ENCODE peak calls at places on chromosomes 7 and 10, in four cellular contexts. E, F, M and O are unnamed samples.
A peak's percentile ranks its signal among the peaks of the same experiment; 100 is the strongest.

GRCh38 chr10:33524966-33525365 is 190.5 kb upstream of the NRP1 start:
- DNase-seq in E (no peak), F (no peak), M (no peak), O (no peak)

GRCh38 chr10:91201213-91201996 is 19.1 kb upstream of the PCGF5 start:
- DNase-seq in E (no peak), F (no peak), M (no peak), O (no peak)

GRCh38 chr7:32058017-32058416 is 12.2 kb downstream of the PDE1C start:
- DNase-seq in E (peak; percentile 43), F (no peak), M (no peak), O (no peak)

GRCh38 chr10:77332256-77332655 is 305.4 kb downstream of the KCNMA1 start:
- DNase-seq in E (no peak), F (no peak), M (no peak), O (no peak)

GRCh38 chr7:66847879-66848810 is 72.9 kb upstream of the TMEM248 start:
- DNase-seq in E (peak; percentile 51), F (no peak), M (peak; percentile 55), O (no peak)

GRCh38 chr7:64965594-64965993 is 25.2 kb downstream of the ZNF117 start:
- DNase-seq in E (no peak), F (no peak), M (no peak), O (no peak)

GRCh38 chr7:128110641-128111365 is 79.6 kb upstream of the LRRC4 start:
- DNase-seq in E (no peak), F (no peak), M (no peak), O (no peak)

GRCh38 chr10:95567903-95568630 is 6.9 kb upstream of the SORBS1 start:
- DNase-seq in E (no peak), F (no peak), M (no peak), O (no peak)

GRCh38 chr7:80312139-80312661 is 177.6 kb downstream of the GNAI1 start:
- DNase-seq in E (peak; percentile 87), F (no peak), M (no peak), O (no peak)

GRCh38 chr10:62589689-62590088 is 214.8 kb upstream of the ADO start:
- DNase-seq in E (no peak), F (no peak), M (no peak), O (no peak)

DNA sequence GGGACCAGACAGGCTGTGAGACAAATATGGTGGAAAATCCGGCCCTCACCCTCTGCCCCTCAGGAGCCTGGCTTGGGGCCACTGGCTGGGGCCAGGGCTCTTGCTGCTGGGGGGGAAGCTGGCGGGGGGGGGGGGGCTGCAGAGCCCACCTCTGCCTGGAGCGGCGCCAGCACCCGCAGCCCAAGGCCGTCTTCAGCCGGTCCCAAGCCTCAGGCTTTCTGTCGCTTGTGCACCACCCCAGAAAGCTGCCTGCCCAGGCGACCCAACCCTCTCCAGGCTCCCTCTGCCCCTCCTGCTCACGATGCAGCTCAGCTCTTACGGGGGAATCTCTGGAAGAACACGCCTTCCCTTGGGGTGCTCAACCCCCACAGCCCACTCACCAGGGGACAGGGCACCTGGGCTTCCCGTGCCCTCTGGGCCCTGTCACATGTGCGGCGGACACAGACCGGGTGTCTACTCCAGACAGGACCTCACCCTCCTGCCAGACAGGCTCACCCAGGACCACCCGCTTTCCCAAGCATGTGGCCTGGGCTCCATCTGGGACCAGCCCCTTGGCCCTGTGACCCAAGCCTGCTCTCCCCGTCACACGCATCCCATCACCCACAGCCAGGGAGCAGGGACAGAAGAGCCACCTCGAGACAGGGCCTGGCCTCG is 43.9 kb downstream of the DPYSL4 start:
- DNase-seq in E (no peak), F (no peak), M (no peak), O (no peak)
- H3K4me1 ChIP-seq in E (no peaks in the 10 kb centered on the region), F (no peaks in the 10 kb centered on the region), M (no peaks in the 10 kb centered on the region), O (no peaks in the 10 kb centered on the region)

DNA sequence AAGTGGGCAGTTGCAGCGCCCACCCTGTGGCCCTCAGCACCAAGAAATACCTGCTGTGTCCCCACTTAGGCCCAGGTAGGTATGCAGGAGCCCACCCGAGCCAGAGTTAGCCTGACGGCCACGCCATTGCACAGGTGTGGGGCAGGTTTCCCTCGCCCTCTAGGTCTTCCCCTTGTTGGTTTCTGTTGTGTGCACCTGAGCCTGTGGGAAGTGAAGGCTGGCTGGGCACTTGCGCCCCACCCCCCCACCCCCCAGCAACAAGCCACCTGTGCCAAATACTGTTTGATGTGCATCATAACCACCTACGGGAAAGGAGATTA is at the start of gene CCDC201:
- DNase-seq in E (no peak), F (no peak), M (no peak), O (no peak)
- H2AK5ac ChIP-seq in E (no peak within 1 kb of the TSS), F (no peak within 1 kb of the TSS), M (no peak within 1 kb of the TSS), O (no peak within 1 kb of the TSS)

GRCh38 chr7:123747620-123748141 is 1.1 kb downstream of the WASL start:
- DNase-seq in E (peak; percentile 93), F (peak; percentile 34), M (peak; percentile 79), O (peak; percentile 46)
- H3K4me1 ChIP-seq in E (no peaks in the 10 kb centered on the region), F (no peaks in the 10 kb centered on the region), M (peaks cover 4% of the 10 kb centered on the region), O (peaks cover 9% of the 10 kb centered on the region)

GRCh38 chr10:80133221-80133620 is 691 bp downstream of the PLAC9 start:
- DNase-seq in E (no peak), F (no peak), M (peak; percentile 38), O (no peak)

GRCh38 chr10:80139290-80139689 is 6.8 kb downstream of the PLAC9 start:
- DNase-seq in E (no peak), F (no peak), M (no peak), O (no peak)

GRCh38 chr10:80137926-80138325 is 5.4 kb downstream of the PLAC9 start:
- DNase-seq in E (no peak), F (no peak), M (no peak), O (no peak)

GRCh38 chr10:80136134-80136571 is 3.6 kb downstream of the PLAC9 start:
- DNase-seq in E (no peak), F (no peak), M (no peak), O (no peak)

GRCh38 chr10:80137031-80137712 is 4.6 kb downstream of the PLAC9 start:
- DNase-seq in E (no peak), F (no peak), M (no peak), O (no peak)
- H2AK5ac ChIP-seq in E (no peak overlapping the region), F (no peak overlapping the region), M (no peak overlapping the region), O (peak overlapping the region; percentile 9)

GRCh38 chr10:117223413-117224035 is 17.4 kb upstream of the SLC18A2 start:
- DNase-seq in E (no peak), F (no peak), M (no peak), O (no peak)
- H3K4me1 ChIP-seq in E (no peaks in the 10 kb centered on the region), F (no peaks in the 10 kb centered on the region), M (no peaks in the 10 kb centered on the region), O (peaks cover 8% of the 10 kb centered on the region)

GRCh38 chr10:76149602-76150138 is 718.2 kb downstream of the LRMDA start:
- DNase-seq in E (peak; percentile 84), F (no peak), M (no peak), O (no peak)

GRCh38 chr10:76149182-76149581 is 717.8 kb downstream of the LRMDA start:
- DNase-seq in E (no peak), F (no peak), M (no peak), O (no peak)

GRCh38 chr10:76152186-76152585 is 720.8 kb downstream of the LRMDA start:
- DNase-seq in E (no peak), F (no peak), M (no peak), O (no peak)

GRCh38 chr10:76150886-76151288 is 719.5 kb downstream of the LRMDA start:
- DNase-seq in E (no peak), F (no peak), M (no peak), O (peak; percentile 8)

DNA sequence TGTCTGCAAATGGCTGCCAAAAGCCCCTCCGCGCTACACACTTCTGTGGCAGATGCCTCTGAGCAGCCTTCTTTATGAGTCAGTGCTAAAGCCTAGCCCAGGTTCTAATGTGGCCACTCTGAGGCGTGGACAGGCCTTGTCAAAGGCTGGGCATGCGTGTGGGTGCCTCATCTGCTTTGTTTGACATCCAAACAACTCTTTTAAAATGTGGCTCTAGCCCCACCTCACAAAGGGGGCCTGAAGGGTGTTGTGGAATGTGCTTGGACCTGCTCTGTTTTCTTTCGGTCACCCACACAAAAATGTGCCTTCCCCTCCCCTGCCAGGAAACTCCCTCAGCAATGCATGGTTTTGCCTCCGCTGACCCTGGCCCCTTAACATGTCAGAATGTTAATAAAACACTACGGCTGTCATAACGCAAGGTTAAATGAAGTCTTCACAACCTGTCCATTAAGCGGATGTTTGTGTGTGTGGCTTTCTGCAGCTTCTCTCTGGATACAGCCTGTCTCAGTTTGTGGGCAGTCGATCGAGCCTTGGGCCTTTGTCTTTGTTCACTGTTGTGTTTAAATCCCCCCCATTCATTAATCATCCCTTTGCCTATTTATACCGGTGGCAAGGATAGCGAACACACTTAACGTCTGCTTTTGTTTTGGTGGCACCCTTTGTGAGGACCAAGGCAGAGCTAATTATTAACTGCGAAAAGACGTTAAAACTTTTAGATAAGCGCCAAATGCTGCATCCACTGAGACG is 718.9 kb downstream of the LRMDA start:
- DNase-seq in E (peak; percentile 66), F (no peak), M (peak; percentile 44), O (peak; percentile 82)
- H2AK5ac ChIP-seq in E (no peak overlapping the region), F (peak overlapping the region; percentile 89), M (no peak overlapping the region), O (no peak overlapping the region)

DNA sequence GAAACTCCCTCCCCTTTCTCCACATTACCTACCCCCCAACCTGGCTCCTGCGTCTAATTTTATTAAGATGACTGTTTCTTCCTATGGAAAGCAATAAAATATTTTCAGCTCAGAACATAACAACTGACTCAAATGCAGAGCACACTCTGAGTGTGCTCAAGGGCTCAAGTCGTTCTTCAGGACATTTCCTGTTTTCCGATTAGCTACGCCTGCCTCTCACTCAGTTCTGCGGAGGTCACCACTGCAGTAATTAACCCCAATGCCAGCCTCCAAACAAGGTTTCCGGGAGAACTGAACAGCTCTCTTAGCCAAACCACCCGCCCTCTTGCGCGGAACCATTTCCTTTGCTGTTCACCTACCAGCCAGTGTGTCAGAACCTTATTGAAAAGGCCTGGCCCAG is 19.3 kb downstream of the MYOF start:
- DNase-seq in E (no peak), F (no peak), M (no peak), O (no peak)
- H3K4me1 ChIP-seq in E (peaks cover 4% of the 10 kb centered on the region), F (no peaks in the 10 kb centered on the region), M (peaks cover 2% of the 10 kb centered on the region), O (peaks cover 14% of the 10 kb centered on the region)